ENCODE peak calls at places on chromosomes 5 and 9, in six cellular contexts. Z is endothelial cell of umbilical vein; P is Peyer's patch; A is stomach; C is CD4-positive, alpha-beta memory T cell; I is colonic mucosa. K is an unnamed sample.

GRCh38 chr9:15743512-15743911 is 190.7 kb downstream of the CCDC171 start:
- DNase-seq in C (no peak), Z (no peak), I (no peak), P (no peak), A (no peak), K (no peak)

GRCh38 chr5:144183254-144183889 is 12.7 kb downstream of the KCTD16 start:
- DNase-seq in C (peak; percentile 28), A (no peak), Z (peak; percentile 75), P (no peak), I (no peak), K (no peak)

GRCh38 chr5:96978812-96979449 is 43.1 kb downstream of the LNPEP start:
- DNase-seq in P (no peak), I (no peak), A (no peak), C (no peak), Z (no peak), K (no peak)

GRCh38 chr9:4691794-4692193 is 12.4 kb downstream of the CDC37L1 start:
- DNase-seq in I (no peak), A (no peak), P (no peak), Z (no peak), C (no peak), K (no peak)

GRCh38 chr9:129406278-129407225 is 214.3 kb downstream of the C9orf50 start:
- DNase-seq in P (peak; percentile 84), Z (no peak), I (peak; percentile 91), A (peak; percentile 67), C (no peak), K (no peak)

GRCh38 chr9:129141066-129142041 is 30.1 kb downstream of the PTPA start:
- DNase-seq in A (peak; percentile 70), I (peak; percentile 65), C (no peak), P (peak; percentile 88), Z (peak; percentile 91), K (no peak)

GRCh38 chr5:177124486-177124991 is 9.0 kb upstream of the NSD1 start:
- DNase-seq in A (no peak), P (no peak), C (no peak), I (no peak), Z (no peak), K (no peak)

GRCh38 chr5:1930501-1930879 is 47.8 kb upstream of the IRX4 start:
- DNase-seq in A (no peak), P (no peak), Z (no peak), C (no peak), I (no peak), K (no peak)

GRCh38 chr5:149894237-149894636 is 50.4 kb downstream of the PDE6A start:
- DNase-seq in I (no peak), Z (no peak), C (no peak), A (no peak), P (no peak), K (no peak)

GRCh38 chr5:54835642-54836041 is 149.8 kb downstream of the ESM1 start:
- DNase-seq in C (no peak), I (no peak), P (no peak), Z (peak; percentile 58), A (no peak), K (no peak)

GRCh38 chr9:116096853-116097252 is 56.7 kb upstream of the PAPPA start:
- DNase-seq in C (no peak), P (no peak), Z (no peak), A (no peak), I (no peak), K (no peak)

GRCh38 chr5:179870952-179871351 is 12.3 kb upstream of the MRNIP start:
- DNase-seq in I (no peak), Z (no peak), A (no peak), C (no peak), P (no peak), K (no peak)

GRCh38 chr9:110029422-110029814 is 178.5 kb downstream of the C9orf152 start:
- DNase-seq in Z (peak; percentile 91), C (no peak), P (no peak), I (no peak), A (no peak), K (no peak)

GRCh38 chr5:156036640-156037039 is 290.3 kb upstream of the SGCD start:
- DNase-seq in A (no peak), P (no peak), C (no peak), I (no peak), Z (no peak), K (no peak)

GRCh38 chr5:17243287-17244063 is 26.0 kb downstream of the BASP1 start:
- DNase-seq in A (no peak), P (no peak), Z (no peak), I (no peak), C (no peak), K (no peak)

GRCh38 chr9:124355032-124355940 is 60.0 kb downstream of the PSMB7 start:
- DNase-seq in A (no peak), Z (no peak), I (no peak), P (no peak), C (no peak), K (no peak)

GRCh38 chr9:134725605-134725940 is 84.0 kb downstream of the COL5A1 start:
- DNase-seq in Z (no peak), A (no peak), C (no peak), P (no peak), I (no peak), K (no peak)

GRCh38 chr5:179553875-179554274 is 3.5 kb downstream of the RUFY1 start:
- DNase-seq in A (no peak), P (peak; percentile 55), C (no peak), Z (peak; percentile 46), I (no peak), K (no peak)

GRCh38 chr9:129183495-129184308 is 5.6 kb upstream of the IER5L start:
- DNase-seq in P (peak; percentile 68), A (no peak), C (no peak), Z (no peak), I (peak; percentile 74), K (no peak)

GRCh38 chr5:76579166-76579765 is 43.9 kb downstream of the F2RL2 start:
- DNase-seq in A (no peak), Z (no peak), I (no peak), C (no peak), P (no peak), K (no peak)

GRCh38 chr9:33329996-33330395 is 39.7 kb downstream of the NFX1 start:
- DNase-seq in C (no peak), A (no peak), I (peak; percentile 19), P (peak; percentile 52), Z (peak; percentile 85), K (no peak)

GRCh38 chr9:101486693-101487442 is 46.8 kb upstream of the RNF20 start:
- DNase-seq in I (peak; percentile 72), C (no peak), A (peak; percentile 70), Z (peak; percentile 6), P (peak; percentile 64), K (no peak)

GRCh38 chr5:132446621-132447020 is 44.0 kb downstream of the IRF1 start:
- DNase-seq in P (peak; percentile 66), A (peak; percentile 79), C (no peak), Z (peak; percentile 64), I (peak; percentile 71), K (no peak)

GRCh38 chr5:181119105-181119504 is 11.9 kb downstream of the OR2V1 start:
- DNase-seq in C (no peak), P (no peak), Z (no peak), I (no peak), A (no peak), K (no peak)

GRCh38 chr5:181121675-181122561 is 9.1 kb downstream of the OR2V1 start:
- DNase-seq in Z (peak; percentile 29), C (no peak), I (no peak), A (no peak), P (no peak), K (no peak)

GRCh38 chr5:181118369-181118768 is 12.6 kb downstream of the OR2V1 start:
- DNase-seq in C (no peak), P (no peak), A (no peak), I (no peak), Z (no peak), K (no peak)

GRCh38 chr5:181120311-181120710 is 10.7 kb downstream of the OR2V1 start:
- DNase-seq in A (no peak), Z (no peak), C (no peak), P (no peak), I (no peak), K (no peak)

GRCh38 chr5:181120761-181121160 is 10.2 kb downstream of the OR2V1 start:
- DNase-seq in Z (no peak), P (no peak), I (no peak), A (no peak), C (no peak), K (no peak)
- H3K27me3 ChIP-seq in Z (peaks cover 7% of the 10 kb centered on the region), P (peaks cover 2% of the 10 kb centered on the region), I (peaks cover 6% of the 10 kb centered on the region), A (no peaks in the 10 kb centered on the region), C (peaks cover 5% of the 10 kb centered on the region), K (peaks cover 22% of the 10 kb centered on the region)

GRCh38 chr5:141489841-141490240 is 960 bp downstream of the PCDHGC5 start:
- DNase-seq in P (no peak), I (no peak), Z (no peak), C (no peak), A (no peak), K (no peak)
- H3K27me3 ChIP-seq in P (peaks cover 5% of the 10 kb centered on the region), I (peaks cover 18% of the 10 kb centered on the region), Z (peaks cover 10% of the 10 kb centered on the region), C (peaks cover 52% of the 10 kb centered on the region), A (no peaks in the 10 kb centered on the region), K (peaks cover 43% of the 10 kb centered on the region)

DNA sequence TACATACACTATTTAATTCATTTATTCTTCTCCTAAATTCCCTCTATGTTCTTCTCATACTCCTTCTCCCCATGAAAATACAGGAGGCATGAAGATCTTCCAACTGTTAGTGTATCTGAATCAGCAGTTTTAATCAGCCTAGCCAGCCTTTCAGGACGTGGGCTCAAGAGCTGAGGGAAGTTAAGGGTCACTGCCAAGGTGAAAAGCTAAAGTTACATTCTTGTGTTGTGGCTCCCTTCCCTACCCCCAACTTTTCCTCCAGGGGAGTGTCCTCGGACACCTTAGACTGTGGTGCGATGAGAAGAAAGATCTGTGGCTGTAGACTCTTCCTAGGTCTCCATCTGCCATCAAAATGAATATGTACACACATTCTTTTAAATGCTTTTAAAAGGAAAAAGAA is 4.2 kb downstream of the DMRT3 start:
- DNase-seq in P (no peak), I (no peak), Z (no peak), A (no peak), C (no peak), K (no peak)
- H3K27me3 ChIP-seq in P (peaks cover 44% of the 10 kb centered on the region), I (peaks cover 76% of the 10 kb centered on the region), Z (peaks cover 57% of the 10 kb centered on the region), A (peaks cover 38% of the 10 kb centered on the region), C (peaks cover 47% of the 10 kb centered on the region), K (peaks cover 42% of the 10 kb centered on the region)

GRCh38 chr5:110055301-110055700 is 365.6 kb downstream of the MAN2A1 start:
- DNase-seq in P (no peak), Z (no peak), A (no peak), C (no peak), I (no peak), K (no peak)

GRCh38 chr5:110053205-110053604 is 363.5 kb downstream of the MAN2A1 start:
- DNase-seq in C (no peak), P (no peak), Z (no peak), A (no peak), I (no peak), K (no peak)

GRCh38 chr5:110056580-110057114 is 366.9 kb downstream of the MAN2A1 start:
- DNase-seq in A (no peak), P (no peak), Z (no peak), C (no peak), I (no peak), K (no peak)

GRCh38 chr5:110053824-110054223 is 364.1 kb downstream of the MAN2A1 start:
- DNase-seq in Z (no peak), A (no peak), P (no peak), C (no peak), I (no peak), K (no peak)

DNA sequence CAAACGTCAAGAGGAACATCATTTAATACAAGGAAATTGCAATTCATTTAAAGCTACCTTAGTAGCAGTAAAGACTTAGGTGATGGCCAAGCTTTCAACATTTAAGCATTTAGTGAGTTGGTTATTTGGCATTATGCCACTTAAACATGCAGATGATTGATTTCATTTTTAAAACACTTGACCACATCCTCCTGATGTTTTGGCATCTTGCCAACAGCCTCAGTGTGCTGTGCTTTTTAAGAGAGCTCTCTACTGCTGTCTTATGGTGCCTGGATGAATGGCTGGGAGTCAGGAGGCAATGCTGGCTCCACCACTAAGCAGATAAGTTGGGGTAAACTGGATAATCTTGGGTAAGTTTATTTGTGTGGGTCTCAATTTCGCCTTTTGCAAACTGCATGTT is 364.5 kb downstream of the MAN2A1 start:
- DNase-seq in A (peak; percentile 28), C (peak; percentile 86), I (peak; percentile 21), Z (peak; percentile 25), P (peak; percentile 73), K (peak; percentile 36)
- H3K27me3 ChIP-seq in A (no peaks in the 10 kb centered on the region), C (no peaks in the 10 kb centered on the region), I (no peaks in the 10 kb centered on the region), Z (no peaks in the 10 kb centered on the region), P (no peaks in the 10 kb centered on the region), K (no peaks in the 10 kb centered on the region)